ENCODE peak calls at places on chromosomes 16 and 17, in nine cellular contexts. F is activated naive CD4-positive, alpha-beta T cell; N is CD8-positive, alpha-beta memory T cell; A is head of caudate nucleus; J is endodermal cell; D is NCI-H1694 treated with DMSO at 0.1 percent for 48 hours; M is LHCN-M2; O is fibroblast of lung; H is astrocyte of the spinal cord. Q is an unnamed sample.

GRCh38 chr17:29150191-29150590 is 30.0 kb downstream of the MYO18A start:
- DNase-seq in F (no peak), O (no peak), N (no peak), A (no peak), J (no peak), H (no peak), M (no peak), D (no peak), Q (no peak)

GRCh38 chr17:8326591-8327583 is 12.8 kb upstream of the ODF4 start:
- DNase-seq in O (peak), H (peak), J (peak), A (peak), N (peak), D (no peak), M (peak), F (no peak), Q (peak)

GRCh38 chr17:80769936-80770625 is 221.6 kb upstream of the CHMP6 start:
- DNase-seq in H (no peak), O (no peak), F (no peak), A (no peak), N (no peak), J (peak), D (no peak), M (no peak), Q (no peak)

GRCh38 chr17:58189436-58190146 is 2.9 kb upstream of the EPX start:
- DNase-seq in N (no peak), O (peak), D (no peak), M (peak), F (no peak), A (no peak), J (no peak), H (peak), Q (peak)

GRCh38 chr17:81385320-81386111 is 9.7 kb upstream of the BAHCC1 start:
- DNase-seq in M (peak), H (no peak), N (no peak), F (no peak), D (no peak), A (peak), O (peak), J (no peak), Q (no peak)

GRCh38 chr17:42289863-42290165 is 1.5 kb downstream of the STAT5A start:
- DNase-seq in A (no peak), D (no peak), N (no peak), J (no peak), H (no peak), F (no peak), M (no peak), O (no peak), Q (no peak)

GRCh38 chr17:75345514-75346167 is 56.4 kb upstream of the SLC25A19 start:
- DNase-seq in J (peak), A (no peak), O (no peak), H (no peak), F (no peak), N (peak), D (no peak), M (no peak), Q (no peak)

GRCh38 chr17:16443390-16444257 is 28.3 kb downstream of the TRPV2 start:
- DNase-seq in D (no peak), A (no peak), H (no peak), F (no peak), N (no peak), J (peak), M (no peak), O (no peak), Q (peak)

GRCh38 chr16:2964416-2965223 is 545 bp downstream of the KREMEN2 start:
- DNase-seq in H (no peak), A (no peak), N (peak), O (no peak), M (no peak), J (peak), F (no peak), D (peak), Q (peak)

GRCh38 chr16:46949216-46949892 is 24.1 kb downstream of the DNAJA2 start:
- DNase-seq in O (no peak), F (no peak), D (no peak), M (no peak), N (no peak), J (no peak), A (no peak), H (no peak), Q (no peak)

GRCh38 chr16:20280259-20280658 is 47.1 kb downstream of the GP2 start:
- DNase-seq in N (no peak), D (no peak), O (no peak), J (no peak), M (no peak), F (no peak), H (no peak), A (no peak), Q (no peak)

GRCh38 chr17:75077490-75078096 is 10.2 kb upstream of the SLC16A5 start:
- DNase-seq in D (no peak), M (no peak), H (peak), F (peak), O (peak), N (peak), A (peak), J (no peak), Q (no peak)

GRCh38 chr16:27426423-27427408 is 24.7 kb downstream of the IL21R start:
- DNase-seq in A (no peak), M (peak), F (no peak), D (no peak), O (peak), H (peak), J (no peak), N (peak), Q (peak)

GRCh38 chr17:64777413-64778101 is 115.5 kb upstream of the SMURF2 start:
- DNase-seq in J (peak), M (no peak), F (no peak), A (peak), N (no peak), O (no peak), H (no peak), D (peak), Q (no peak)

GRCh38 chr17:30377574-30377973 is 1.2 kb upstream of the CPD start:
- DNase-seq in O (no peak), J (no peak), A (no peak), H (no peak), F (no peak), D (no peak), N (no peak), M (no peak), Q (no peak)

GRCh38 chr16:56611281-56611833 is 3.0 kb downstream of the MT2A start:
- DNase-seq in J (no peak), H (peak), N (no peak), M (peak), A (no peak), O (peak), F (no peak), D (no peak), Q (peak)

Q was measured in Daoy.